ENCODE peak calls at places on chromosomes 13 and 19, in eight cellular contexts. Y, V, O, K, E, M, X and H are unnamed samples.
A peak's percentile ranks its signal among the peaks of the same experiment; 100 is the strongest.

GRCh38 chr13:30119476-30119875 is 187.9 kb downstream of the KATNAL1 start:
- DNase-seq in Y (no peak), V (no peak), O (no peak), K (no peak), E (no peak), M (no peak), X (peak; percentile 64), H (no peak)

GRCh38 chr13:99323488-99323887 is 16.3 kb upstream of the GPR183 start:
- DNase-seq in Y (no peak), V (no peak), O (no peak), K (no peak), E (no peak), M (no peak), X (peak; percentile 51), H (no peak)

GRCh38 chr13:104737713-104738112 is 1671.5 kb upstream of the SLC10A2 start:
- DNase-seq in Y (no peak), V (no peak), O (no peak), K (no peak), E (no peak), M (no peak), X (no peak), H (no peak)

GRCh38 chr19:49954092-49954825 is 6.7 kb downstream of the SIGLEC11 start:
- DNase-seq in Y (no peak), V (no peak), O (no peak), K (peak; percentile 54), E (no peak), M (no peak), X (peak; percentile 14), H (no peak)

GRCh38 chr13:48783181-48783630 is 129.5 kb downstream of the CYSLTR2 start:
- DNase-seq in Y (peak; percentile 83), V (peak; percentile 70), O (peak; percentile 73), K (peak; percentile 90), E (peak; percentile 99), M (no peak), X (peak; percentile 100), H (no peak)

GRCh38 chr13:60591348-60591747 is 194.3 kb downstream of the TDRD3 start:
- DNase-seq in Y (no peak), V (no peak), O (no peak), K (no peak), E (no peak), M (no peak), X (peak; percentile 48), H (no peak)

GRCh38 chr13:59477011-59477410 is 686.7 kb downstream of the DIAPH3 start:
- DNase-seq in Y (no peak), V (no peak), O (no peak), K (no peak), E (no peak), M (no peak), X (no peak), H (no peak)

GRCh38 chr19:56637976-56638555 is 4.9 kb upstream of the SMIM17 start:
- DNase-seq in Y (peak; percentile 81), V (peak; percentile 28), O (peak; percentile 72), K (no peak), E (peak; percentile 21), M (peak; percentile 76), X (peak; percentile 65), H (no peak)

GRCh38 chr19:42433503-42434260 is 6.5 kb upstream of the LIPE start:
- DNase-seq in Y (peak; percentile 72), V (peak; percentile 80), O (peak; percentile 85), K (no peak), E (no peak), M (peak; percentile 76), X (peak; percentile 14), H (no peak)

GRCh38 chr19:3665681-3666544 is 34.4 kb downstream of the PIP5K1C start:
- DNase-seq in Y (peak; percentile 66), V (peak; percentile 69), O (peak; percentile 72), K (peak; percentile 81), E (no peak), M (peak; percentile 69), X (no peak), H (no peak)

GRCh38 chr13:40206241-40207109 is 460.0 kb downstream of the FOXO1 start:
- DNase-seq in Y (no peak), V (peak; percentile 46), O (no peak), K (no peak), E (no peak), M (no peak), X (peak; percentile 7), H (no peak)

GRCh38 chr13:93244918-93245280 is 18.3 kb downstream of the GPC6 start:
- DNase-seq in Y (no peak), V (no peak), O (no peak), K (no peak), E (no peak), M (no peak), X (peak; percentile 38), H (no peak)

GRCh38 chr19:48818234-48818823 is 7.5 kb upstream of the BCAT2 start:
- DNase-seq in Y (peak; percentile 82), V (peak; percentile 76), O (no peak), K (no peak), E (no peak), M (no peak), X (no peak), H (no peak)

GRCh38 chr13:100439247-100439955 is 149.2 kb downstream of the GGACT start:
- DNase-seq in Y (no peak), V (no peak), O (no peak), K (no peak), E (no peak), M (no peak), X (no peak), H (no peak)

GRCh38 chr13:110307697-110308376 is 753 bp downstream of the COL4A2 start:
- DNase-seq in Y (no peak), V (no peak), O (no peak), K (peak; percentile 76), E (no peak), M (no peak), X (peak; percentile 59), H (peak; percentile 78)

GRCh38 chr13:66558511-66558910 is 671.6 kb downstream of the PCDH9 start:
- DNase-seq in Y (no peak), V (no peak), O (no peak), K (no peak), E (no peak), M (no peak), X (peak; percentile 30), H (no peak)

GRCh38 chr13:28012896-28013295 is 24.4 kb upstream of the URAD start:
- DNase-seq in Y (no peak), V (no peak), O (no peak), K (no peak), E (no peak), M (no peak), X (no peak), H (no peak)

GRCh38 chr19:41990028-41990427 is 4.0 kb downstream of the ATP1A3 start:
- DNase-seq in Y (no peak), V (no peak), O (no peak), K (no peak), E (no peak), M (no peak), X (no peak), H (no peak)

GRCh38 chr13:78977311-78977710 is 318.4 kb upstream of the OBI1 start:
- DNase-seq in Y (no peak), V (no peak), O (no peak), K (no peak), E (no peak), M (no peak), X (no peak), H (no peak)

GRCh38 chr13:78979349-78979748 is 320.4 kb upstream of the OBI1 start:
- DNase-seq in Y (no peak), V (no peak), O (no peak), K (no peak), E (no peak), M (no peak), X (no peak), H (no peak)

GRCh38 chr13:78972561-78972960 is 313.6 kb upstream of the OBI1 start:
- DNase-seq in Y (no peak), V (no peak), O (no peak), K (no peak), E (no peak), M (no peak), X (no peak), H (no peak)

GRCh38 chr13:78978381-78978998 is 319.5 kb upstream of the OBI1 start:
- DNase-seq in Y (no peak), V (peak; percentile 25), O (no peak), K (no peak), E (peak; percentile 29), M (no peak), X (peak; percentile 61), H (no peak)

DNA sequence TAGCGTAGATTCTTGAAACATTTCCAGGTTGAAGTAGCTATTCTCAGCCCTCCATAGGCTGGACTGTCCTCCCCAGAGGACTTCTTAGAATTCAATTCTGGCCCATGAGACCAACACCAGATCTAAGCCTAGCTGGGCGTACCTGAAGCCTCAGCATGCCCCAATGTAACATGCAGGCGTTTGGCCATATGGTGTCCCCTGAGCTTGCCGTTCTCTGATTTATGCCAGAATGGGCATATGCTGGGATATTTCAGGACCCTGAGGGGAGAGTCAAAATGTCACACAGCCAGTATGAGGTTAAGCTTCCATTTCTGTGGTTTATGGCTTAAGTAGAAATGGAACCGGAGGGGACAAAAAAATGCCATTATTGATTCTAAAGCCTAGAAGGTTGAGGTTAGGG is 317.7 kb upstream of the OBI1 start:
- DNase-seq in Y (no peak), V (no peak), O (no peak), K (no peak), E (no peak), M (no peak), X (no peak), H (no peak)
- H3K27ac ChIP-seq in Y (no peak overlapping the region), V (no peak overlapping the region), O (no peak overlapping the region), K (no peak overlapping the region), E (no peak overlapping the region), M (no peak overlapping the region), X (no peak overlapping the region), H (no peak overlapping the region)

DNA sequence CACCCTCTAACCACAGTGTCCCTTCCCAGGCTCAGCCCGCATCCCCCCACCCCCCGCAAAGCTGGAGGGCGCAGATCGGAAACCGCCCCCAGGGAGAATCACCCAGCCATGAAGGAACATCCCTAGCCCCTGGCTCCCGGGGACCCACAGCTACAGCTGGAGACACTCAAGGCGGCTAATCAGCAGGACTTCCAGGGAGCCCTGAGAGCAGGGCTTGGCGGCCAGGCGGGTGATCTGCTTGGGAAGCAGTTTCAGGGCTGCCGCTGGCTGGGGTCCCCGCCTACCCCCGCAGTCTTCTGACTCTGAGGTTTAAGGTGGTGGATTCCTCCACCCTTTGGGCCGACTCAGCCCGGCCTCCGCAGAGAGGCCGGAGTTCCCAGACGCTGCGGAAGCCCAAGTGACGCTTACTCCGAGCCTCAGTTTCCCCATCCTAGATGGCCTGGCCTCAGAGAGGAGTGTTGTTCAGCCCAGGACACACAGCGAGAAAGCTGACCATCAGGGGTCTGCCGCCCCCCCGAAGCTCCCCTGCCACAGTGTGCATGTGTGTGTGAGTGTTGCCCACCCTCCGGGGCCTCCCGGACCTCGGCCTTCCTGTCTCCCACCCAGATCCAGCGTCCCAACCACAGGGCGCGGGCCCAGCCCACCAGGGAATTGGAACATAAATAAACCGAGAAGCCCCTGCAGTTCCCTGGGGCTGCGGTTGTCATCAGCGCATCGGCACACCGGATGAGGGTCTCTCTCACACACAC is 9.8 kb downstream of the FUT6 start:
- DNase-seq in Y (no peak), V (no peak), O (no peak), K (no peak), E (no peak), M (no peak), X (no peak), H (peak; percentile 71)
- H3K27ac ChIP-seq in Y (no peak overlapping the region), V (peak overlapping the region; percentile 85), O (peak overlapping the region; percentile 79), K (no peak overlapping the region), E (no peak overlapping the region), M (no peak overlapping the region), X (no peak overlapping the region), H (no peak overlapping the region)

GRCh38 chr13:26476111-26476743 is 81.3 kb upstream of the WASF3 start:
- DNase-seq in Y (no peak), V (no peak), O (peak; percentile 64), K (no peak), E (no peak), M (no peak), X (peak; percentile 50), H (no peak)
- H3K27ac ChIP-seq in Y (no peak overlapping the region), V (peak overlapping the region; percentile 72), O (peak overlapping the region; percentile 79), K (peak overlapping the region; percentile 75), E (peak overlapping the region; percentile 39), M (no peak overlapping the region), X (peak overlapping the region; percentile 77), H (no peak overlapping the region)

GRCh38 chr13:31200636-31200970 is 828 bp downstream of the B3GLCT start:
- DNase-seq in Y (peak; percentile 61), V (peak; percentile 50), O (peak; percentile 40), K (peak; percentile 74), E (no peak), M (no peak), X (no peak), H (peak; percentile 79)
- H3K27ac ChIP-seq in Y (peak overlapping the region; percentile 95), V (peak overlapping the region; percentile 97), O (peak overlapping the region; percentile 100), K (peak overlapping the region; percentile 96), E (peak overlapping the region; percentile 39), M (peak overlapping the region; percentile 93), X (peak overlapping the region; percentile 80), H (peak overlapping the region; percentile 99)